ENCODE peak calls at places on chromosomes 1 and 21, in nine cellular contexts. Z is aorta; S is stimulated activated naive CD8-positive, alpha-beta T cell treated with anti-CD3 and anti-CD28 coated beads, Interleukin-15, Interleukin-2, amounts not matched to agents 100 U/mL and 50 U/mL, for 24 hours; G is activated naive CD8-positive, alpha-beta T cell treated with anti-CD3 and anti-CD28 coated beads, Interleukin-2, amount 10 ng/mL, durations not matched to agents 7 days and 5 days; V is CD8-positive, alpha-beta T cell; O is left lung; I is CD4-positive, CD25-positive, alpha-beta regulatory T cell; E is heart right ventricle; R is T-cell. L is an unnamed sample.

GRCh38 chr1:109618614-109619404 is 607 bp downstream of the GNAT2 start:
- ATAC-seq in Z (no peak), V (no peak), S (no peak), R (no peak), O (no peak), I (no peak), E (no peak), G (no peak), L (no peak)

GRCh38 chr1:234870020-234870378 is 258.6 kb downstream of the TOMM20 start:
- ATAC-seq in R (no peak), I (no peak), G (no peak), Z (no peak), S (no peak), O (no peak), V (no peak), E (no peak), L (no peak)

GRCh38 chr1:98369463-98369862 is 292.1 kb upstream of the SNX7 start:
- ATAC-seq in I (no peak), V (no peak), R (no peak), G (no peak), E (no peak), Z (no peak), S (no peak), O (no peak), L (no peak)

GRCh38 chr21:40846566-40847411 is at the start of gene DSCAM:
- ATAC-seq in V (no peak), O (peak), R (no peak), G (no peak), I (no peak), S (no peak), E (no peak), Z (no peak), L (no peak)

GRCh38 chr1:225343618-225344017 is 84.2 kb downstream of the LBR start:
- ATAC-seq in G (no peak), O (peak), S (no peak), V (no peak), R (no peak), I (no peak), E (no peak), Z (no peak), L (no peak)

GRCh38 chr1:116310172-116310571 is 62.9 kb upstream of the ATP1A1 start:
- ATAC-seq in S (no peak), I (no peak), G (no peak), V (no peak), E (no peak), O (no peak), R (no peak), Z (no peak), L (no peak)

GRCh38 chr21:31088196-31088751 is 50.0 kb upstream of the KRTAP19-8 start:
- ATAC-seq in Z (no peak), R (no peak), O (no peak), I (no peak), G (no peak), V (no peak), E (no peak), S (no peak), L (no peak)

GRCh38 chr1:16397095-16397494 is 30.1 kb downstream of the SZRD1 start:
- ATAC-seq in G (no peak), Z (no peak), I (no peak), O (no peak), E (no peak), S (no peak), R (no peak), V (no peak), L (no peak)

GRCh38 chr1:189821838-189822237 is 655.8 kb downstream of the BRINP3 start:
- ATAC-seq in E (no peak), G (no peak), I (no peak), R (no peak), V (no peak), O (no peak), Z (no peak), S (no peak), L (no peak)

GRCh38 chr1:52355436-52355835 is 10.6 kb downstream of the CC2D1B start:
- ATAC-seq in G (no peak), S (no peak), I (no peak), Z (no peak), R (no peak), E (no peak), O (no peak), V (no peak), L (no peak)

GRCh38 chr1:51552929-51553807 is 34.1 kb upstream of the EPS15 start:
- ATAC-seq in O (no peak), E (no peak), G (no peak), Z (no peak), S (no peak), I (no peak), V (no peak), R (no peak), L (no peak)

GRCh38 chr1:31815307-31815645 is 546 bp downstream of the SPOCD1 start:
- ATAC-seq in I (no peak), Z (no peak), S (no peak), E (no peak), V (no peak), R (no peak), O (no peak), G (no peak), L (no peak)

GRCh38 chr21:39580744-39581143 is 32.0 kb upstream of the B3GALT5 start:
- ATAC-seq in Z (no peak), I (no peak), S (no peak), O (no peak), R (no peak), V (no peak), E (no peak), G (no peak), L (no peak)